ENCODE peak calls at places on chromosomes 2 and 18, in five cellular contexts. One of them, this sample, is unnamed.
A peak's percentile ranks its signal among the peaks of the same experiment; 100 is the strongest.

GRCh38 chr2:140502951-140503630 is 1627.7 kb downstream of the LRP1B start:
- DNase-seq in pancreas: no peak
- DNase-seq in brain microvascular endothelial cell: peak; percentile 67
- DNase-seq in IMR-90: peak; percentile 56
- DNase-seq in fibroblast of lung: peak; percentile 80
- DNase-seq in this sample: peak; percentile 21

GRCh38 chr2:205411558-205411957 is 270.7 kb upstream of the NRP2 start:
- DNase-seq in pancreas: peak; percentile 55
- DNase-seq in brain microvascular endothelial cell: no peak
- DNase-seq in IMR-90: no peak
- DNase-seq in fibroblast of lung: peak; percentile 31
- DNase-seq in this sample: no peak

GRCh38 chr2:215850380-215850779 is 163.0 kb downstream of the MREG start:
- DNase-seq in pancreas: no peak
- DNase-seq in IMR-90: peak; percentile 26
- DNase-seq in brain microvascular endothelial cell: peak; percentile 61
- DNase-seq in fibroblast of lung: no peak
- DNase-seq in this sample: no peak

GRCh38 chr2:10400568-10400977 is 47.6 kb downstream of the ODC1 start:
- DNase-seq in fibroblast of lung: no peak
- DNase-seq in pancreas: no peak
- DNase-seq in IMR-90: no peak
- DNase-seq in brain microvascular endothelial cell: no peak
- DNase-seq in this sample: no peak

GRCh38 chr2:6525371-6525770 is 340.3 kb downstream of the CMPK2 start:
- DNase-seq in fibroblast of lung: no peak
- DNase-seq in brain microvascular endothelial cell: no peak
- DNase-seq in pancreas: no peak
- DNase-seq in IMR-90: no peak
- DNase-seq in this sample: no peak

GRCh38 chr2:236271851-236272250 is 7.6 kb upstream of the ASB18 start:
- DNase-seq in pancreas: no peak
- DNase-seq in brain microvascular endothelial cell: no peak
- DNase-seq in IMR-90: no peak
- DNase-seq in fibroblast of lung: no peak
- DNase-seq in this sample: no peak

GRCh38 chr2:96860065-96861029 is 2.5 kb upstream of the ANKRD39 start:
- DNase-seq in brain microvascular endothelial cell: no peak
- DNase-seq in IMR-90: no peak
- DNase-seq in pancreas: peak; percentile 58
- DNase-seq in fibroblast of lung: peak; percentile 17
- DNase-seq in this sample: no peak

GRCh38 chr2:228866781-228867180 is 404.3 kb downstream of the PID1 start:
- DNase-seq in brain microvascular endothelial cell: no peak
- DNase-seq in IMR-90: no peak
- DNase-seq in fibroblast of lung: no peak
- DNase-seq in pancreas: no peak
- DNase-seq in this sample: peak; percentile 35

GRCh38 chr2:73908689-73909652 is 16.2 kb downstream of the ACTG2 start:
- DNase-seq in brain microvascular endothelial cell: no peak
- DNase-seq in pancreas: no peak
- DNase-seq in IMR-90: no peak
- DNase-seq in fibroblast of lung: no peak
- DNase-seq in this sample: no peak

GRCh38 chr18:54069729-54070128 is 154.7 kb downstream of the MBD2 start:
- DNase-seq in pancreas: no peak
- DNase-seq in fibroblast of lung: no peak
- DNase-seq in brain microvascular endothelial cell: no peak
- DNase-seq in IMR-90: no peak
- DNase-seq in this sample: no peak

GRCh38 chr2:201254331-201254730 is 6.0 kb upstream of the CASP8 start:
- DNase-seq in IMR-90: peak; percentile 52
- DNase-seq in brain microvascular endothelial cell: peak; percentile 27
- DNase-seq in pancreas: no peak
- DNase-seq in fibroblast of lung: peak; percentile 68
- DNase-seq in this sample: no peak

GRCh38 chr2:59585657-59586056 is 967.8 kb downstream of the BCL11A start:
- DNase-seq in brain microvascular endothelial cell: no peak
- DNase-seq in IMR-90: no peak
- DNase-seq in pancreas: no peak
- DNase-seq in fibroblast of lung: no peak
- DNase-seq in this sample: no peak

GRCh38 chr18:34023471-34023870 is 201.2 kb downstream of the NOL4 start:
- DNase-seq in pancreas: no peak
- DNase-seq in fibroblast of lung: no peak
- DNase-seq in IMR-90: peak; percentile 4
- DNase-seq in brain microvascular endothelial cell: peak; percentile 14
- DNase-seq in this sample: no peak

DNA sequence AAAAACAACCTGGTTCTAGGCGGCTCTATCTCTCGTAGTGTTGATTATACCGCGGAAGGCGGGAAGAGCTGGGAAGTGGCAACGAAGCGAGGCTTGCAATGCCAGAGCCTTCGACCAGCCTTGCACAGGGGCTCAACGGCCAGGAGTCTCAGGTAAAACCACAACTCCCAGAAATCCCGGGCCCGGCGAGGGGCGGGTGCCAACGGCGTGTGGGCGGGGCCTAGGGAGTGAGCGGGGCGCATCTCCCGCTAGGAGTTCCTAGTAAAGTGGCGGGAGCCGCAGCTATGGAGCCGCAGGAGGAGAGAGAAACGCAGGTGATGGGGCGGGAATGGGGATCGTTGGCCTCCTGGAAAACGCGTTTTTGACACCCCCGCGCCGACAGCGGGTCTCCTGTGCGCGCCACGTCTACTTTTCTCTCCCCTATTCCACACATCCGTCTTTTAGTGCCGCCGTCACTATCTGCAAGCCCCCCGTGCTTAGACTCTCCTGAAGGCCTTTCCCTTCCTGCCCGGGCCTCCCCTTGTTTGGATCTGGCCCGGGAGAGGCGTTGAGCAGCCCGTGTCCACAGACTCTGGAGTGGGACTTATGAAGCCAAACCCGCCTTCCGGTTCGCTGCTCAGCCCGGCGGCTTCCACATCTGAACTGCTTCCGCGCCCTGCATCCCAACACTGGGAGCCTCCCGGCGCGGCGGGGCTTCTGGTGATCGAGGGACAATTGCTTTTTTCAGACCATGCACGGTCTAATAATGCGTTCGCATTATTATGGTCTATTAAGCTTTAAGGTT is at the start of gene HAUS1:
- DNase-seq in pancreas: peak; percentile 97
- DNase-seq in IMR-90: peak; percentile 64
- DNase-seq in fibroblast of lung: peak; percentile 74
- DNase-seq in brain microvascular endothelial cell: peak; percentile 69
- DNase-seq in this sample: peak; percentile 31
- H3K4me3 ChIP-seq in pancreas: peak within 1 kb of the TSS; percentile 58
- H3K4me3 ChIP-seq in IMR-90: peak within 1 kb of the TSS; percentile 90
- H3K4me3 ChIP-seq in fibroblast of lung: peak within 1 kb of the TSS; percentile 90
- H3K4me3 ChIP-seq in brain microvascular endothelial cell: peak within 1 kb of the TSS; percentile 69
- H3K4me3 ChIP-seq in this sample: peak within 1 kb of the TSS; percentile 93

GRCh38 chr2:130391872-130392670 is 36.2 kb downstream of the PTPN18 start:
- DNase-seq in fibroblast of lung: no peak
- DNase-seq in pancreas: no peak
- DNase-seq in IMR-90: peak; percentile 45
- DNase-seq in brain microvascular endothelial cell: no peak
- DNase-seq in this sample: no peak
- TF ChIP-seq CTCF in fibroblast of lung: peak; percentile 16
- TF ChIP-seq CTCF in pancreas: no peak
- TF ChIP-seq CTCF in IMR-90: no peak
- TF ChIP-seq CTCF in brain microvascular endothelial cell: peak; percentile 34
- TF ChIP-seq CTCF in this sample: peak; percentile 28

DNA sequence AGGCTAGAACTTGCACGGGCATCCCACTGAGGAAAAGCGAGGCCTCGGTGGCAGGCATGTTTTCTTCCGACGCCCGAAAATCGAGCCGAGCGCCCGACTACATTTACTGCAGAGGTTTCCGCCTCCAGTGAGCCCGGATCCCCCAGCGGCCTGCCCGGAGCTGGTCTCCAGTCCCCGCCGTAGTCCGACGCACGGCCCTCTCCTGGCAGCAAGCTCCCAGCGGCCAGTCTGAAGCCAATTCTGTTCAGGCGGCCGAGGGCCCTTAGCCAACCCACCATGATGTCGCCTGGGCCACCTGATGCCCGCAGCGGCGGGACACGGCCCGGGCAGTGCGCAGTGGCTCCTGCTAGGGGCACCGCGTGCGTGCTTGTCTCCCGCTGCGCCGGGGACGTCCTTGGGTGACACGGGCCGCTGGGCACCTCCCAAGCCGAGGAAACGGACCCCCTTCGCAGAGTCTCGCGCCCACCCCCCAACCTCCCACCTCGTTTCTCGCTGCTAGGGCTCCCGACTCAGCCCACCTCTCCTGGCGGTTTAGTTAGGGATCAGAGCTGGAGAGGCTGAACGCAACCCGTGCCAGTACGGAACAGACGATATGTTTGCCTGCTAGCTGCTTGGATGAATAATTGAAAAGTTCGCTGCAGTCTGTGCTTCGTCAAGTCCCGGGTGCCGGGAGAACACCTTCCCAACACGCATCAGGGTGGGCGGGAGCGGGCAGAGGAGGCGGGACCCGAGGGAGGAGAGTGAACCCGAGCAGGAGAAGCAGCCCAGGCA is 5.3 kb downstream of the ONECUT2 start:
- DNase-seq in fibroblast of lung: no peak
- DNase-seq in IMR-90: no peak
- DNase-seq in brain microvascular endothelial cell: no peak
- DNase-seq in pancreas: peak; percentile 60
- DNase-seq in this sample: no peak
- H3K27me3 ChIP-seq in fibroblast of lung: peaks cover 62% of the 10 kb centered on the region
- H3K27me3 ChIP-seq in IMR-90: peaks cover 81% of the 10 kb centered on the region
- H3K27me3 ChIP-seq in brain microvascular endothelial cell: peaks cover 83% of the 10 kb centered on the region
- H3K27me3 ChIP-seq in pancreas: peaks cover 8% of the 10 kb centered on the region
- H3K27me3 ChIP-seq in this sample: peaks cover 57% of the 10 kb centered on the region

GRCh38 chr2:238126338-238126737 is 12.1 kb upstream of the KLHL30 start:
- DNase-seq in fibroblast of lung: no peak
- DNase-seq in pancreas: no peak
- DNase-seq in brain microvascular endothelial cell: no peak
- DNase-seq in IMR-90: no peak
- DNase-seq in this sample: no peak
- H3K4me3 ChIP-seq in fibroblast of lung: no peak overlapping the region
- H3K4me3 ChIP-seq in pancreas: no peak overlapping the region
- H3K4me3 ChIP-seq in brain microvascular endothelial cell: no peak overlapping the region
- H3K4me3 ChIP-seq in IMR-90: no peak overlapping the region
- H3K4me3 ChIP-seq in this sample: no peak overlapping the region

This sample was measured in BJ.